ENCODE peak calls at places on chromosomes 11 and 22, in seven cellular contexts. N is IMR-90, Y is H9, F is mesenchymal stem cell, Z is mesendoderm, G is neuronal stem cell, I is H1. M is an unnamed sample.

GRCh38 chr22:27377901-27378300 is 423.7 kb downstream of the MN1 start:
- DNase-seq in N (no peak), Y (no peak), F (peak), Z (no peak), G (no peak), I (no peak), M (no peak)

GRCh38 chr11:16357776-16358175 is 1.4 kb upstream of the SOX6 start:
- DNase-seq in N (no peak), Y (no peak), F (no peak), Z (no peak), G (no peak), I (no peak), M (no peak)

GRCh38 chr11:87870081-87870480 is 305.2 kb downstream of the RAB38 start:
- DNase-seq in N (peak), Y (no peak), F (no peak), Z (no peak), G (no peak), I (no peak), M (no peak)

GRCh38 chr11:68969386-68969785 is 11.4 kb downstream of the MRGPRD start:
- DNase-seq in N (no peak), Y (peak), F (no peak), Z (no peak), G (no peak), I (peak), M (no peak)

GRCh38 chr22:41474878-41475451 is 6.0 kb downstream of the ACO2 start:
- DNase-seq in N (no peak), Y (no peak), F (no peak), Z (no peak), G (no peak), I (no peak), M (no peak)

GRCh38 chr11:15327786-15328231 is 213.1 kb downstream of the INSC start:
- DNase-seq in N (peak), Y (peak), F (peak), Z (peak), G (peak), I (peak), M (no peak)

GRCh38 chr11:119895981-119896380 is 167.0 kb upstream of the NECTIN1 start:
- DNase-seq in N (no peak), Y (no peak), F (no peak), Z (no peak), G (no peak), I (no peak), M (no peak)

GRCh38 chr11:83410605-83411565 is 124.7 kb upstream of the CCDC90B start:
- DNase-seq in N (no peak), Y (no peak), F (no peak), Z (no peak), G (no peak), I (no peak), M (no peak)

GRCh38 chr22:42887523-42888507 is 30.7 kb upstream of the ARFGAP3 start:
- DNase-seq in N (no peak), Y (no peak), F (no peak), Z (no peak), G (no peak), I (no peak), M (no peak)

GRCh38 chr11:95095858-95096587 is 6.4 kb downstream of the ENDOD1 start:
- DNase-seq in N (peak), Y (no peak), F (peak), Z (no peak), G (no peak), I (no peak), M (no peak)

GRCh38 chr11:61757213-61757862 is 4.9 kb downstream of the MYRF start:
- DNase-seq in N (no peak), Y (no peak), F (no peak), Z (no peak), G (no peak), I (no peak), M (no peak)

GRCh38 chr11:2198621-2199365 is 27.2 kb upstream of the TH start:
- DNase-seq in N (no peak), Y (no peak), F (no peak), Z (no peak), G (no peak), I (no peak), M (peak)

DNA sequence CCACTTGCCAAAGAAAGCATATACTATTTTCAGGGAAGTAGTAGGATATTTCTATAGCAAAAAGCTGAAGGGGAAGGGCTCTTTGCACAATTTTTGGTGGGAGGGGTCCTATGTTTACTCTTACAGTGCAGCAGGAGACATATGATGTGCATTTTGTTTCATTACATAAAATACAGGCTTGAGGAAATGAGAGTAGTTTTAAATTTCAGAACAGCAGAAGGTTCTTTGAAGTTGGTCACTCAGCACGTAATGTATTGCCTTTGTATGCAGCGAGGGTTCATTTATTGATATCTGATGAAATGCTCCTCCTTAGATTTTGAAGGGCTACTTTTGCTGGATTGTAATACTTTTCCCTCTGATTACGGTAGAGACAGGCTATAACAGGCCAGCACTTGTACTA is 3.1 kb upstream of the PIK3IP1 start:
- DNase-seq in N (no peak), Y (no peak), F (no peak), Z (no peak), G (no peak), I (no peak), M (no peak)
- H3K23ac ChIP-seq in N (no peak), Y (no peak), F (no peak), Z (no peak), G (no peak), I (no peak), M (no peak)

GRCh38 chr22:30712094-30712493 is 17.4 kb downstream of the OSBP2 start:
- DNase-seq in N (no peak), Y (no peak), F (no peak), Z (no peak), G (no peak), I (no peak), M (no peak)
- H3K23ac ChIP-seq in N (no peak), Y (no peak), F (no peak), Z (no peak), G (no peak), I (no peak), M (no peak)

GRCh38 chr22:38244106-38244505 is 28.7 kb downstream of the TMEM184B start:
- DNase-seq in N (peak), Y (no peak), F (no peak), Z (no peak), G (no peak), I (no peak), M (no peak)

GRCh38 chr22:38240734-38241252 is 32.0 kb downstream of the TMEM184B start:
- DNase-seq in N (peak), Y (peak), F (peak), Z (peak), G (peak), I (peak), M (peak)

GRCh38 chr22:38246046-38246658 is 26.7 kb downstream of the TMEM184B start:
- DNase-seq in N (no peak), Y (no peak), F (no peak), Z (no peak), G (no peak), I (no peak), M (no peak)

GRCh38 chr22:38246692-38247091 is 26.1 kb downstream of the TMEM184B start:
- DNase-seq in N (no peak), Y (no peak), F (no peak), Z (no peak), G (no peak), I (no peak), M (no peak)

GRCh38 chr22:38243007-38243775 is 29.6 kb downstream of the TMEM184B start:
- DNase-seq in N (peak), Y (no peak), F (peak), Z (no peak), G (no peak), I (no peak), M (no peak)
- H3K23ac ChIP-seq in N (peak), Y (no peak), F (no peak), Z (no peak), G (no peak), I (no peak), M (no peak)

GRCh38 chr11:79080506-79080905 is 360.3 kb downstream of the TENM4 start:
- DNase-seq in N (peak), Y (no peak), F (no peak), Z (no peak), G (no peak), I (no peak), M (no peak)
- H3K23ac ChIP-seq in N (no peak), Y (no peak), F (no peak), Z (no peak), G (no peak), I (no peak), M (no peak)

GRCh38 chr11:75831915-75832502 is 17.0 kb downstream of the UVRAG start:
- DNase-seq in N (no peak), Y (no peak), F (no peak), Z (no peak), G (no peak), I (no peak), M (no peak)
- H3K23ac ChIP-seq in N (no peak), Y (no peak), F (no peak), Z (no peak), G (no peak), I (no peak), M (no peak)

GRCh38 chr11:33610903-33611302 is 89.7 kb downstream of the C11orf91 start:
- DNase-seq in N (no peak), Y (no peak), F (no peak), Z (no peak), G (no peak), I (no peak), M (no peak)
- H3K23ac ChIP-seq in N (no peak), Y (no peak), F (no peak), Z (no peak), G (no peak), I (no peak), M (no peak)

DNA sequence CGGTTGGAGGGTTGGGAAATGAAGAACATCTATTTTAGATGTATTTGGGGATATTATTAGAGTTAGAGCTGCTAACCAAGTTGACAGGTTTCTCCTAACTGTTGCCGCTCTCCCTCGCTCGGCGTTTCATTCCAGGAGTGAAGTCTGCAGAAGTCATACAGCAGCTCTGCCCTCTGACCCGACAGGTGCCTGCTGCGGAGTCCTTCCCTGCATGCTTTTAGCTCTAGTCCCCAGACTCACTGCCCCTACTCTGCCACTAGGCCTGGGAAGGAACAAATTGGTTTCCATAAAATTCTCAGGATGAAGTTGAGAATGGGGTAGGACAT is 124.9 kb downstream of the DBX1 start:
- DNase-seq in N (no peak), Y (no peak), F (no peak), Z (no peak), G (no peak), I (no peak), M (no peak)
- H3K23ac ChIP-seq in N (no peak), Y (no peak), F (no peak), Z (no peak), G (no peak), I (no peak), M (no peak)

DNA sequence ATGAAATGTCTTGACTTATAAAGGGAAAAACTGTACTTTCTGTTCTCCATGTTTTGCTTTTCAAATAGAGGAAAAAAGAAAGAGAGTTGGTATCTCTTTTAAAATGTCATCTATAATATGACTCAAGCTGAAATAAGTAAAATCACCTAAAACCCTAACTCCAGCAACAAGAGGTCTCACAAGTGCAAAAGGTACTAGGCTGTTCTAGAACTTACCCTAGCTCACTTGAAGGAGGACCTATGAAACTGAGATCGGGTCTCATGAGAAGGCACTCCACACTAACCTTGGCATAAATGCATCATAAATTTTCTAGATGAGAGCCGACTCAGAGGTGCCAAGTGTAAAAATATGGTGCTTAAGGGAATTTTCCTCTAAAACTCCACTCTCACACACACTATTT is 63.8 kb downstream of the PHF21A start:
- DNase-seq in N (no peak), Y (no peak), F (no peak), Z (no peak), G (no peak), I (no peak), M (no peak)
- H3K23ac ChIP-seq in N (no peak), Y (no peak), F (no peak), Z (no peak), G (no peak), I (no peak), M (no peak)

DNA sequence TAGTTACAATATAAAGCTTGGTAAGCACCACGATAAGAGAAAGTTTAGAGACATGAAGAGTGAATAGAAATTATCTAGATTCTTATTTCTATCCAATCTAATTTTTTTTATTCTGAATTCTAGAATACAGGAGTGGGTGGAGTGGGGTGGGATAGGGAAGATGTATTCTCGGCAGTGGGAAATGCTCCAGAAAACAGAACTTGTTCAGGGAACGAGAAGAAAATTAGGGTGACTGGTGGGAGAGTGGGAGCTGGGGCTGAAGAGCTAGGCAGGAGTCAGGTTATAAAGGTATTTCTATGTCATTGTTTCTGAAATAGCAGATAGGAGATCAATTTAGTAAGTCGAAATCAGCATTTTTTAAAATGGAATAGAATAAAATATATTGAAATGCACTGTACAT is 53.2 kb upstream of the APOA1 start:
- DNase-seq in N (no peak), Y (no peak), F (no peak), Z (no peak), G (no peak), I (no peak), M (no peak)
- H3K23ac ChIP-seq in N (no peak), Y (no peak), F (no peak), Z (no peak), G (no peak), I (no peak), M (no peak)